ENCODE peak calls at places on chromosomes 2 and 18, in four cellular contexts. V is HepG2, Q is GM12878, C is K562. W is an unnamed sample.

GRCh38 chr2:133303150-133303549 is 265.1 kb downstream of the NCKAP5 start:
- DNase-seq in V (no peak), C (no peak), Q (no peak), W (no peak)

GRCh38 chr18:53560546-53560945 is 663.9 kb downstream of the MBD2 start:
- DNase-seq in C (no peak), Q (no peak), V (no peak), W (no peak)

GRCh38 chr18:54700580-54700979 is 109.5 kb downstream of the DYNAP start:
- DNase-seq in V (no peak), Q (no peak), C (peak; percentile 10), W (no peak)

GRCh38 chr18:832085-832681 is 20.1 kb upstream of the YES1 start:
- DNase-seq in Q (no peak), V (peak; percentile 91), C (peak; percentile 80), W (no peak)

GRCh38 chr18:2070636-2071035 is 500.7 kb downstream of the METTL4 start:
- DNase-seq in C (no peak), Q (no peak), V (no peak), W (no peak)

GRCh38 chr18:58176915-58177717 is 133.1 kb downstream of the NEDD4L start:
- DNase-seq in C (no peak), Q (no peak), V (no peak), W (no peak)

GRCh38 chr18:38367473-38367872 is 801.9 kb upstream of the CELF4 start:
- DNase-seq in C (no peak), Q (no peak), V (no peak), W (no peak)

GRCh38 chr18:78778651-78779050 is 201.0 kb upstream of the SALL3 start:
- DNase-seq in C (no peak), V (no peak), Q (no peak), W (no peak)

GRCh38 chr2:168678153-168678853 is 124.1 kb upstream of the NOSTRIN start:
- DNase-seq in V (no peak), Q (no peak), C (no peak), W (no peak)

GRCh38 chr2:231671617-231672350 is 36.5 kb upstream of the PTMA start:
- DNase-seq in V (peak; percentile 39), Q (peak; percentile 76), C (no peak), W (no peak)

GRCh38 chr2:238096311-238097011 is 3.7 kb upstream of the ESPNL start:
- DNase-seq in Q (no peak), C (no peak), V (no peak), W (peak; percentile 3)

GRCh38 chr2:130287656-130288026 is 55.1 kb upstream of the IMP4 start:
- DNase-seq in V (no peak), C (no peak), Q (no peak), W (no peak)

GRCh38 chr2:66692521-66692920 is 257.6 kb downstream of the MEIS1 start:
- DNase-seq in Q (no peak), V (no peak), C (no peak), W (no peak)

GRCh38 chr18:26794210-26795101 is 71.1 kb downstream of the AQP4 start:
- DNase-seq in C (no peak), Q (no peak), V (no peak), W (no peak)

GRCh38 chr2:28356095-28356911 is 36.4 kb upstream of the FOSL2 start:
- DNase-seq in Q (no peak), C (peak; percentile 59), V (no peak), W (no peak)

GRCh38 chr18:31439807-31440325 is 7.7 kb upstream of the DSG3 start:
- DNase-seq in C (no peak), V (no peak), Q (no peak), W (no peak)

GRCh38 chr2:143422681-143423080 is 293.5 kb downstream of the ARHGAP15 start:
- DNase-seq in Q (no peak), V (no peak), C (no peak), W (no peak)

GRCh38 chr18:48781041-48781989 is 169.4 kb downstream of the SMAD7 start:
- DNase-seq in Q (no peak), V (peak; percentile 92), C (peak; percentile 95), W (peak; percentile 10)

GRCh38 chr2:113818382-113818951 is 62.0 kb upstream of the SLC35F5 start:
- DNase-seq in V (peak; percentile 77), Q (no peak), C (peak; percentile 51), W (peak; percentile 39)

GRCh38 chr2:219065484-219065883 is 4.8 kb upstream of the IHH start:
- DNase-seq in Q (no peak), V (no peak), C (no peak), W (no peak)

GRCh38 chr2:44930274-44930826 is 11.2 kb upstream of the SIX3 start:
- DNase-seq in C (no peak), V (no peak), Q (no peak), W (no peak)

GRCh38 chr18:58576641-58577251 is 52.1 kb downstream of the ALPK2 start:
- DNase-seq in V (no peak), C (no peak), Q (no peak), W (no peak)

DNA sequence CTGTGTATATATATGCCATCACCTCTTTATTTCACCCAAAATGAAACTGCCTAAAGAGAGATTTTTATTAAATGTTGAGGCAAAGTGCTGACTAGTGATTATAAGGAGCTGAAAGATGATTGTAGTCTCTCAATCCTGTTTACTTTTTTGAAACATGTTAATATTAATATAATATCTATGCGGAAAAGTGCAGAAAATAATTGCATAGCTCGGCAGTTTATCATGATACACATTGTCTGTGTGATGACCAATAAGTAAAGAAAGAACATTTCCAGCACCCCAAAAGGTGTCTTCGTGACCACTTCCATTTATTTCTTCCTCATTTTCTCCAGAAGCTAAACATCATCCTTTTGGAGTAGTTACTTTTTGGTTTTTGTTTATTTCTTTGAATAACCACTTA is 99.0 kb downstream of the BIRC6 start:
- DNase-seq in V (no peak), Q (no peak), C (no peak), W (no peak)
- TF ChIP-seq SP1 in V (no peak), Q (no peak), C (no peak), W (no peak)

DNA sequence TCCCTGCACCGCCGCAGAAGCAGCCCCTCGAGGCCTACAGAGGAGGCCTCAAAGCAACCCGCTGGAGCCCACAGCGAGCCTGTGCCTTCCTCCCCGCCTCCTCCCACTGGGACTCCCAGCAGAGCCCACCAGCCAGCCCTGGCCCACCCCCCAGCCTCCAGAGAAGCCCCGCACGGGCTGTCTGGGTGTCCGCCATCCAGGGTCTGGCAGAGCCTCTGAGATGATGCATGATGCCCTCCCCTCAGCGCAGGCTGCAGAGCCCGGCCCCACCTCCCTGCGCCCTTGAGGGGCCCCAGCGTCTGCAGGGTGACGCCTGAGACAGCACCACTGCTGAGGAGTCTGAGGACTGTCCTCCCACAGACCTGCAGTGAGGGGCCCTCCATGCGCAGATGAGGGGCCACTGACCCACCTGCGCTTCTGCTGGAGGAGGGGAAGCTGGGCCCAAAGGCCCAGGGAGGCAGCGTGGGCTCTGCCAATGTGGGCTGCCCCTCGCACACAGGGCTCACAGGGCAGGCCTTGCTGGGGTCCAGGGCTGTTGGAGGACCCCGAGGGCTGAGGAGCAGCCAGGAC is 31.2 kb downstream of the GPC1 start:
- DNase-seq in V (no peak), C (no peak), Q (no peak), W (no peak)
- TF ChIP-seq BHLHE40 in V (no peak), C (no peak), Q (no peak), W (no peak)

DNA sequence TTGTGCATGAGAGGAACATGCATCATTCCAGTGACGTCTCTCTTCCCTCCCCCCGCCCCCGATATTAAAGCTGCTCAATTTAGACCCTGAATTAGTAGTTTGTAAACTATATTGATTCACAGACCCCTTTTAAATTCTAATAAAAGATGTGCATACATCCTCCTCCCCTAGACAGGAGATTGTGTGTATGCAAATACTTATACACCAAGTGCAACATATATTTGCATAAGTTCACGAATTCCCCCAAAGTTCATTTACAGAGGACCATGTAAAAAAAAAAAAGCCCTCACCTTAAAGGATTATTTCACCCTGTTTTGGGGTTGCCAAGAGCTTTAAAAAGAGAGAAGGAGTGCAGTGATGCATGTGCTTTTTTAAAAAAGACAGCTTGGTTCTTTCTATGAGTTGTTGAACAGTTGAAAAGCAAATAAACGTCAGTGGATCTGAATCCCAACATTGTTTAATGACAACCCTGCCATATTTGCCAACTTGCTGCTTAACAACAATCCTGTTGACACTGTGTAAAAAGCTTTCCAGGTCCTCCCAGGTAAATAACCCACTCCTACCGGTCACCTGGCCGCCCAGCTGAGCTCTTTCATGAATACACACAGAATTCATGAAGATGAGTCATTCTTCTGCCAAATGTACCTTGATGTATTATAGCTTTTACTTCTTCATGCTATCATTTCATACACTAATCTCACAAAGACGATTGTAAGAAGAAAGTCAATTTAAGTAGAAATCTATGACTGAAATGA is 211.5 kb downstream of the IKZF2 start:
- DNase-seq in V (peak; percentile 31), C (no peak), Q (no peak), W (no peak)
- TF ChIP-seq SP1 in V (no peak), C (no peak), Q (no peak), W (no peak)

GRCh38 chr2:111970453-111970852 is 72.0 kb downstream of the MERTK start:
- DNase-seq in V (no peak), C (no peak), Q (no peak), W (no peak)

GRCh38 chr2:111973701-111974100 is 75.3 kb downstream of the MERTK start:
- DNase-seq in V (no peak), C (peak; percentile 28), Q (no peak), W (no peak)

GRCh38 chr2:111975819-111976218 is 77.4 kb downstream of the MERTK start:
- DNase-seq in V (no peak), Q (no peak), C (no peak), W (no peak)

GRCh38 chr2:111975053-111975552 is 76.7 kb downstream of the MERTK start:
- DNase-seq in C (no peak), V (peak; percentile 75), Q (no peak), W (no peak)

GRCh38 chr2:111972955-111973565 is 74.7 kb downstream of the MERTK start:
- DNase-seq in V (no peak), C (no peak), Q (peak; percentile 3), W (no peak)
- TF ChIP-seq BHLHE40 in V (no peak), C (no peak), Q (no peak), W (no peak)

GRCh38 chr2:7353571-7353970 is 436.4 kb downstream of the RNF144A start:
- DNase-seq in C (no peak), Q (no peak), V (no peak), W (no peak)

GRCh38 chr2:7348761-7349160 is 431.5 kb downstream of the RNF144A start:
- DNase-seq in Q (peak; percentile 35), C (no peak), V (no peak), W (no peak)
- TF ChIP-seq SP1 in Q (no peak), C (no peak), V (no peak), W (no peak)

GRCh38 chr2:7592618-7593140 is 675.5 kb downstream of the RNF144A start:
- DNase-seq in V (no peak), C (no peak), Q (no peak), W (no peak)
- TF ChIP-seq BHLHE40 in V (no peak), C (no peak), Q (no peak), W (no peak)

DNA sequence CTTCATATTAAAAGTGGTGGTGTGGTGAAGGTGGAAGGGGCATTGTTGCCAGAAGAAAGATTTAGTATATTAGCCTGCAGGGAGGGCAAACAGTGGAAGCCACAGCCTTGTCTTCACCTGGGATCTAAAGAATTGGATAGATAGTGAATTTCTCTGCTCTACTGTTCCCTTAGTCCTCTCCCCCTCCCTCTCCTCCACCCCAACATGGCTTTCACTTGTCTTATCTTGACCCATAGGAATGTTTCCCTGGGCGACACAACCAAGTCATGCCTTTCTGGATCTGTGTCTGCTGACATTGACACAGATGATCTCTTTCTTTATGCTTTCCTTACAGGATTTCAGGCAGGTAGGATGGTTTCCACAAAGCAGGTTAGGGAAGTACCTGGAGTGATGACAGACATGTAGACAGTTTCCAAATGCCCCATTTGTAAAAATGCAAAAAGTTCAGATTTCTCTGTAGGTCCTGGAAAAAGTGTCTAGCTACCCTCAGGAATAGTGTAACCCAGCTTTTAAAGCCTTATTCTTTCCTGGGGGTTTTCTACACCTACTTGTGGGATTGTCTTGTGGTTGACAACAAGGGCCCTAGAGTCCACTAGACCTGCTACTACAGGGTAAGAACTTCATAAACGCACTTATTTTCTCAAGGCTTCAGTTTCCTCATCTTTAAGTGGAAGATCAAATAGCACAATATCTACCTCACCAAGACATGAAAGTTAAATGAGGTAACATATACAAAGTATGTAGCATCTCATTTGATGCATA is 184.2 kb upstream of the SP5 start:
- DNase-seq in C (no peak), V (no peak), Q (no peak), W (no peak)
- TF ChIP-seq SP1 in C (no peak), V (no peak), Q (no peak), W (no peak)